ENCODE peak calls at places on chromosomes 3 and 15, in six cellular contexts. J is ascending aorta, K is IMR-90, Q is cardiac fibroblast, N is WERI-Rb-1, I is transverse colon. M is an unnamed sample.

GRCh38 chr3:34258271-34259015 is 460.0 kb downstream of the PDCD6IP start:
- DNase-seq in N (no peak), Q (no peak), I (no peak), K (no peak), J (peak), M (no peak)

GRCh38 chr3:122635789-122636188 is 44.9 kb upstream of the PARP14 start:
- DNase-seq in N (no peak), Q (peak), J (no peak), K (peak), I (no peak), M (peak)

GRCh38 chr3:48194446-48195071 is 6.3 kb upstream of the CDC25A start:
- DNase-seq in Q (peak), N (peak), I (peak), K (peak), J (no peak), M (peak)

GRCh38 chr3:103767635-103768034 is 1332.8 kb downstream of the ZPLD1 start:
- DNase-seq in J (no peak), Q (no peak), K (no peak), N (no peak), I (no peak), M (no peak)

GRCh38 chr15:80736571-80736970 is 41.5 kb downstream of the ABHD17C start:
- DNase-seq in Q (peak), J (no peak), K (peak), N (no peak), I (no peak), M (peak)

GRCh38 chr3:85005947-85006346 is 47.2 kb downstream of the CADM2 start:
- DNase-seq in K (no peak), Q (no peak), N (no peak), I (no peak), J (no peak), M (no peak)

GRCh38 chr3:98068824-98069223 is 18.1 kb upstream of the OR5AC2 start:
- DNase-seq in K (no peak), J (no peak), N (no peak), Q (no peak), I (no peak), M (no peak)

GRCh38 chr15:47551079-47551478 is 166.2 kb upstream of the SEMA6D start:
- DNase-seq in N (peak), J (no peak), K (no peak), Q (no peak), I (no peak), M (no peak)

GRCh38 chr3:146221276-146221675 is 29.6 kb downstream of the PLSCR4 start:
- DNase-seq in N (no peak), K (peak), J (no peak), I (no peak), Q (peak), M (no peak)

GRCh38 chr15:56832125-56832524 is 86.3 kb upstream of the TCF12 start:
- DNase-seq in I (peak), N (no peak), J (peak), Q (peak), K (no peak), M (peak)

GRCh38 chr3:168116279-168116678 is 20.6 kb upstream of the GOLIM4 start:
- DNase-seq in K (no peak), N (no peak), Q (peak), J (peak), I (peak), M (peak)

GRCh38 chr15:78638658-78639314 is 2.2 kb downstream of the CHRNB4 start:
- DNase-seq in Q (peak), I (peak), J (no peak), K (peak), N (peak), M (peak)

GRCh38 chr3:177294221-177294620 is 96.9 kb upstream of the TBL1XR1 start:
- DNase-seq in K (peak), N (peak), J (peak), Q (peak), I (no peak), M (peak)

GRCh38 chr3:149291178-149291577 is 42.3 kb downstream of the TM4SF18 start:
- DNase-seq in N (no peak), J (no peak), Q (peak), K (no peak), I (no peak), M (peak)

GRCh38 chr15:70535071-70535954 is 228.0 kb downstream of the UACA start:
- DNase-seq in Q (no peak), J (no peak), N (no peak), K (no peak), I (peak), M (no peak)

GRCh38 chr3:42691861-42692666 is 6.7 kb downstream of the KLHL40 start:
- DNase-seq in J (no peak), N (peak), I (no peak), Q (no peak), K (no peak), M (no peak)

GRCh38 chr3:122676759-122677158 is 3.9 kb upstream of the PARP14 start:
- DNase-seq in J (no peak), K (peak), I (no peak), N (no peak), Q (peak), M (peak)

GRCh38 chr15:40217166-40217785 is 21.6 kb upstream of the PAK6 start:
- DNase-seq in J (no peak), N (peak), K (peak), I (peak), Q (peak), M (peak)

GRCh38 chr3:98817546-98817945 is 54.4 kb downstream of the ST3GAL6 start:
- DNase-seq in J (no peak), Q (peak), K (peak), I (no peak), N (no peak), M (peak)

GRCh38 chr3:184016820-184017671 is 638 bp downstream of the ABCC5 start:
- DNase-seq in Q (peak), I (peak), J (peak), N (peak), K (peak), M (peak)

GRCh38 chr15:32641517-32642059 is at the start of gene SCG5:
- DNase-seq in N (no peak), J (no peak), Q (peak), I (peak), K (peak), M (peak)

GRCh38 chr15:91945385-91945784 is 91.9 kb downstream of the SLCO3A1 start:
- DNase-seq in I (no peak), K (no peak), J (no peak), Q (no peak), N (no peak), M (no peak)

DNA sequence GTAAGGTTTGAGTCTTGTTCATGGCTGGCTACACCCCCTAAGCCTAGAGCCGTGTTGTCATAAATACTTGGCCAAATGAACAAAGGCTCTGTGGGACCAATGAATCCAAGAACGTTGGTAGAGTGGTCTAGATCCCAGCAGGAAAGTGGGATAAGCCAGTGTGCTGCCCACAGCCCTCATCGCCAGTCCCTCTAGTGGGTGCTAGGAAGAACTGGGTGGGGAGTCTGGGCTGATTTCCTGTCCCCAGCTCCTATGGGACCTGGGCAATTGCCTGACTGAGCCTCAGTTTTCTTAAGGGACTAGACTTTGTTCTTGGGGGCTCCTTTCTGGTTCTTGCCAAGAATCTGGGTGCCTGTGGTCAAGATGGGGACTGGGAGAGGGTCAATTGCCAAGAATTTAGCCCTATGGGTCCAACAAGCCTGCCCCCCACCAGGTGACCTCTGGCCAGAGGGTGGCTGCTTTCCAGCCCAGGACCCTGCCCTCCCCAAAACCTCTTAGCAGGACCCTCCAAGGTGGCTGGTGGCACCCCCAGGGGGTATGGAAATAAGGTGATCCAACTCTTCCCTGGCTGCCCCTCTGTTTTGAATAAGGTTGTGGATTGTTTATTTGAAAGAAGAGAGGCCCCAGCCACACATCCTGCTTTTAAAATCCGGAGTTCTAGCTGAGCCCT is 42.7 kb downstream of the SMAD6 start:
- DNase-seq in I (no peak), J (no peak), Q (no peak), N (no peak), K (no peak), M (no peak)
- TF ChIP-seq CTCF in I (no peak), J (no peak), Q (no peak), N (peak), K (no peak), M (peak)

GRCh38 chr3:11543948-11544387 is 99.7 kb downstream of the VGLL4 start:
- DNase-seq in K (no peak), Q (no peak), I (no peak), J (no peak), N (no peak), M (no peak)

GRCh38 chr3:11544413-11545181 is 99.1 kb downstream of the VGLL4 start:
- DNase-seq in K (peak), J (no peak), N (peak), I (no peak), Q (peak), M (peak)

GRCh38 chr3:11543141-11543947 is 100.4 kb downstream of the VGLL4 start:
- DNase-seq in Q (no peak), J (no peak), K (no peak), N (no peak), I (no peak), M (no peak)

GRCh38 chr3:11546657-11547302 is 96.9 kb downstream of the VGLL4 start:
- DNase-seq in I (peak), K (no peak), Q (no peak), J (no peak), N (peak), M (no peak)

DNA sequence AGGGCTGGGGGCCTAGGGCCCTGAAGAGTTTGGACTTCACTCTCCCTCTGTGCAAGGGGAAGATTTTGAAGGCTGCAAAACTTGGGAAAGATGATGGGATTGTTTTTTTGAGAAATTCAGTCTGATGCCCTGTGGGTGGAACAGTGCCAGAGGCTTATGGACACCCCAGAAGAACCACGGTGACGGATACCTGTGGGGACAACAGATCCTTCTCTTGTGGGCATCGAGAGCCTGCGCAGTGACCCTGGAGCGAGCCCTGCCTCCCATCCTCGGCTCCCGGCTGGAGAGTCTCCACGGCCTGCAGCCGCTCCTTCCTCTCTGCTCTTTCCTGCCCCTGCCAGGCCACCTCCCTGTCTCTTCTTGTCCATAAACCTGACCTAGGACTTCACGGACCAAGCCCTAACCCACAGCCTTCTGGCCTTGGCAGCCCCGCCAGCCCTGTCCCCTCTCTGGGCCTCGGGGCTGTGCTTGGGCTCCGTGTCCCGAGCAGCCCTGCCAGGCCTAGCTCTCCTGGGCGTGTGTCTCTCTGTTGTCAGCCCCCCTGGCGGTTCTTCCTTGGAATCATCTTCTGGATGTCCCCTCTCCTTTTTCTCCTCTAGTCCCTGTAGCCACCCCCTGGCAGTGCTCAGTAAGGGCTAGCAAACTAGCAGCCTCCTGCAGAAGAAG is 98.4 kb downstream of the VGLL4 start:
- DNase-seq in I (no peak), K (no peak), Q (no peak), J (no peak), N (no peak), M (no peak)
- H3K4me3 ChIP-seq in I (no peak), K (no peak), Q (no peak), J (no peak), N (no peak), M (no peak)

DNA sequence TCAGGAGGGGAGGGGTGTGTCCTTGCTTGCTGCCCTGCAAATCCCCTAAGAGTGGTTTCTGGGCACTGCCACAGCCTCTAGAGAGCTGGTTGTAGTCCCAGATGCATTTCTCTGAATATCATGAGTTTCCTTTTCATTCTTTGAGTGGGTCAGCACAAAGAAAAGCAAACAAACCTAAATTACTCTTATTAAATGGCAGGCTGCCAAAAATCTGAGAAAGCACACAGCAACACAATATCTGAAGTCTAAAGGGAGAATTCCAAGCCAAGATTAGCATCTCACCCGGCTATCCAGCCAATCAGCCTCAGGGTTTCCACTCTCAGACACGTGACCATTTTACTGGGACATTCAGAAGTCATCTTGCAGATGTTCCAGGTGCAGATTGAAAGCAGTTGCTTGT is 919.3 kb downstream of the TUSC7 start:
- DNase-seq in K (peak), J (no peak), I (no peak), Q (peak), N (no peak), M (peak)
- TF ChIP-seq CTCF in K (no peak), J (no peak), I (no peak), Q (no peak), N (no peak), M (no peak)

GRCh38 chr15:89823836-89824606 is 9.4 kb upstream of the ANPEP start:
- DNase-seq in J (no peak), Q (no peak), K (no peak), N (no peak), I (no peak), M (no peak)

GRCh38 chr15:89822030-89822429 is 7.4 kb upstream of the ANPEP start:
- DNase-seq in J (no peak), Q (peak), I (no peak), K (no peak), N (no peak), M (no peak)

GRCh38 chr15:89824607-89824867 is 9.9 kb upstream of the ANPEP start:
- DNase-seq in I (no peak), Q (no peak), N (no peak), K (no peak), J (no peak), M (no peak)

GRCh38 chr15:89822611-89822950 is 7.9 kb upstream of the ANPEP start:
- DNase-seq in J (no peak), Q (no peak), N (no peak), I (no peak), K (no peak), M (no peak)

DNA sequence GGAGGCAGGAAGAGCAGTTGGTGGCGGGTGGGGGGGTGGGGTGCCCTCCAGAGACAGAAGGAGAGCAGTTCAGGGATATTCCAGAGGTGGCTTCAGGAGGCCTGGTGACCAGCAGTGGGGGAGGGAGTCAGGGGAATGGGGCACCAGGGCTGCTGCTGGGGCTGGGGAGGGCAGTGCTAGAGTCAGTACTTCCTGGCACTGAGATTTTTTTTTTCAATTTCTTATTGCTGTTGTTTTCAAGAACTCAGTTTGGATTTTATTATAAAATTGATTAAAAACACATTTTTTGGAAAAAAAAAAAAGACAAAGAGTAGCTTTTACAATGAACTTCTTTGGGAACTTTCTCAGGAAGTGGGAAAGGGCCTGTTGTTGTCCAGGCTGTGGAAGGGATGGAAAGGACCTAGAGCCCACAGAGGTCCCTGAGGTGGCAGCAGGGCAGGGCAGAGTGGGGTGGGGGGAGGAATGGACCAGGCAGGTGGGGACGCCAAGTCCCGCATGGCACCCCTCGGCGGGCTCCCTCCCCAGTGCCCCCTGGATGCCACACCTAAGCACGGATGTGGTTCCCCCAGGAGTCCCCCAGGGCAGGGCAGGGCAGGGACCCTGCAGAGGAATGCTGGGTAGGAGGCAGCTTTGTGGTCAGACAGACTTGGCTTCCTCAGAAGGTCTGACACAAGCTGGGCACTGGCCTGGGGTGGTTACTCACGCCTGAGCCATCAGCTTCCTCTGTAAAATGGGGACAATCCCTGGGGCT is 8.5 kb upstream of the ANPEP start:
- DNase-seq in I (no peak), N (no peak), K (peak), J (no peak), Q (peak), M (peak)
- H3K4me3 ChIP-seq in I (no peak), N (no peak), K (no peak), J (no peak), Q (no peak), M (no peak)

GRCh38 chr3:151290673-151291072 is 12.3 kb upstream of the P2RY14 start:
- DNase-seq in J (no peak), I (no peak), Q (peak), N (no peak), K (peak), M (peak)
- TF ChIP-seq CTCF in J (peak), I (peak), Q (peak), N (no peak), K (peak), M (peak)

DNA sequence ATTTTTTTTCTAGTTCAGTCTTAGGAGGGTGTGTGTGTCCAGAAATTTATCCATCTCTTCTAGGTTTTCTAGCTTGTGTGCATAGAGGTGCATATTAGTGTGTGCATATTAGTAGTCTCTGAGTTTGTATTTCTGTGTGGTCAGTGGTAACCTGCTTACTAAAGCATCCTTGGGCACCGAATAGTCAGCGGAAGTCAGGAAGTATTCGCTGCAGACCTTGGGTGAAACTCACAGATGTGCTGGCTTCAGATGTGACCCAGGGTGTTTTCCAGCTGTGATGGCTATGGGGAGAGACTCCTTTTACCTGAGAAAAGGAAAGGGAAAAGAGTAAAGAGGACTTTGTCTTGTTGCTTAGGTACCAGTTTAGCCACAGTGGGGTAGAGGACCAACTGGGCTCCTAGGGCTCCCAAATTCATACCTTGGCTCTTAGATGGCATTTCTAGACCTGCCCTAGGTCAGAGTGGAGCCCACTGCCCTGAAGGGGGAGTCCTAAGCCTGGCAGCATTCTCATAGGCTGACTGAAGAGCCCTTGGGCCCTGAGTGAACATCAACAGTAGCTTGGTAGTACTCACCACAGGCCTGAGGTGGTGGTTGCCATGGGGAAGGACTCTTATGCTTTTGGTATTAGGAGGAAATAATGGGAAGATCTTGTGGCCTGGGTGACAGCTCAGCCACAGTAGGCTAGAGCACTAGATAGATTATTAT is 286.1 kb upstream of the ZPLD1 start:
- DNase-seq in Q (no peak), I (no peak), N (no peak), K (no peak), J (no peak), M (no peak)
- H3K4me3 ChIP-seq in Q (no peak), I (no peak), N (no peak), K (no peak), J (no peak), M (no peak)

DNA sequence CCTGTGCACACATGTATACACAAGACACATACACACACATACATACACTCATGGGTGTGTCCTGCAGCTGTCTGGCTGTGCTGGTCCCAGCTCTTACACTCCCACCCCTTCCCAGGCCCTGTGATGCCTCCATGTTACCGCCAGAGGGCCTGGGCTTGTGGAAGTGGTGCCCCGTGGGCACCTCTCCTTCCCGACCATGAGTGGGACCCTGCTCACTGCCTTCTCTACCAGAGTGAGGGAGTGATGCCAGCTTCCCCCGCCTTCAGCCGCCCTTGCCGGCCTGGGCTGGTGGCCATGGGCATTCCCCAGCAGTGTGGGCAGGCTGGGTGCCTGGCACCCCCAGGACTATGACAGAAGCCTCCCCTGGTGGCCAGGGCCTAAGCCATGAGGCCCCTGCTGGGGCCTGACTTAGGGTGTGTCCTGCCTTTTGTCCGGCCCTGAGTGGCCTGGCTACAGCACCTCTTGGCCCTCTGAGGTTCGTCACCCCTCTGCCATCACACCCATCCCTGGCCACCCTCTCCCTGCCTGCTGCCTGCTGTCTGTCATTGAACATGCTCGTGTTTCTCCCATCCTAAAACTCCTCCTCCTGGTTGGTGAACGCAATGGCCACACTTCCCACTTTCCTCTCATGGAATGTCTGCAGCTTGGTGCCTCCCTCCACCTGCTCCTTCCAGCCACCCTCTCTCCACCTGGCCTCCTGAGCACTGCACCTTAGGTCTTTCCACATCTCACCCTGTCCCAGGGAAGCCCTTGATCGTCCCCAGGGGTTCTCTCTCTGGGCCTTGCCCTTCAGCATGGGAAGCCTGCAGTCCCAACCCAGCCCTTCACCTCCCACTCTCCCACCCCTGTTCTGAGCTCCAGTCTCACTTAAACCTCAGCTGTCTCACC is 14.6 kb downstream of the HDAC11 start:
- DNase-seq in Q (peak), J (no peak), K (peak), I (no peak), N (no peak), M (peak)
- TF ChIP-seq CTCF in Q (peak), J (peak), K (peak), I (peak), N (peak), M (peak)